ENCODE peak calls at places on chromosomes 1 and 21, in four cellular contexts. A is HEK293T, C is K562, I is HepG2. K is an unnamed sample.

GRCh38 chr21:17495680-17496079 is 17.2 kb upstream of the CXADR start:
- DNase-seq in C (no peak), A (no peak), I (peak; percentile 71), K (no peak)

GRCh38 chr1:8517579-8518489 is 199.9 kb downstream of the SLC45A1 start:
- DNase-seq in A (no peak), I (no peak), C (peak; percentile 28), K (no peak)

GRCh38 chr1:231383159-231383855 is 38.8 kb downstream of the EGLN1 start:
- DNase-seq in A (no peak), I (no peak), C (no peak), K (no peak)

GRCh38 chr1:214337536-214337935 is 56.6 kb downstream of the SMYD2 start:
- DNase-seq in A (no peak), I (no peak), C (no peak), K (no peak)

GRCh38 chr21:38990424-38990794 is 184.7 kb downstream of the ETS2 start:
- DNase-seq in C (no peak), A (no peak), I (peak; percentile 61), K (no peak)

GRCh38 chr1:165898837-165899236 is 71.4 kb downstream of the UCK2 start:
- DNase-seq in A (no peak), I (no peak), C (no peak), K (no peak)

GRCh38 chr1:174021611-174022079 is 512 bp downstream of the RC3H1 start:
- DNase-seq in A (peak; percentile 54), C (peak; percentile 56), I (peak; percentile 24), K (peak; percentile 68)

GRCh38 chr1:185646202-185646683 is 87.9 kb upstream of the HMCN1 start:
- DNase-seq in C (no peak), A (peak; percentile 46), I (peak; percentile 99), K (no peak)

GRCh38 chr1:18099026-18099425 is 8.6 kb upstream of the IGSF21 start:
- DNase-seq in A (no peak), C (no peak), I (no peak), K (no peak)

GRCh38 chr21:40276001-40276400 is 408.8 kb downstream of the PCP4 start:
- DNase-seq in I (no peak), A (no peak), C (no peak), K (no peak)

GRCh38 chr1:119080586-119080985 is 59.9 kb downstream of the WARS2 start:
- DNase-seq in A (no peak), I (no peak), C (no peak), K (peak; percentile 19)

GRCh38 chr1:239353536-239353935 is 32.8 kb upstream of the CHRM3 start:
- DNase-seq in I (no peak), C (no peak), A (no peak), K (no peak)

GRCh38 chr21:20329636-20330035 is 668.6 kb upstream of the NCAM2 start:
- DNase-seq in A (no peak), C (no peak), I (no peak), K (no peak)

GRCh38 chr21:15088483-15088882 is 23.7 kb upstream of the NRIP1 start:
- DNase-seq in A (no peak), C (no peak), I (no peak), K (no peak)

DNA sequence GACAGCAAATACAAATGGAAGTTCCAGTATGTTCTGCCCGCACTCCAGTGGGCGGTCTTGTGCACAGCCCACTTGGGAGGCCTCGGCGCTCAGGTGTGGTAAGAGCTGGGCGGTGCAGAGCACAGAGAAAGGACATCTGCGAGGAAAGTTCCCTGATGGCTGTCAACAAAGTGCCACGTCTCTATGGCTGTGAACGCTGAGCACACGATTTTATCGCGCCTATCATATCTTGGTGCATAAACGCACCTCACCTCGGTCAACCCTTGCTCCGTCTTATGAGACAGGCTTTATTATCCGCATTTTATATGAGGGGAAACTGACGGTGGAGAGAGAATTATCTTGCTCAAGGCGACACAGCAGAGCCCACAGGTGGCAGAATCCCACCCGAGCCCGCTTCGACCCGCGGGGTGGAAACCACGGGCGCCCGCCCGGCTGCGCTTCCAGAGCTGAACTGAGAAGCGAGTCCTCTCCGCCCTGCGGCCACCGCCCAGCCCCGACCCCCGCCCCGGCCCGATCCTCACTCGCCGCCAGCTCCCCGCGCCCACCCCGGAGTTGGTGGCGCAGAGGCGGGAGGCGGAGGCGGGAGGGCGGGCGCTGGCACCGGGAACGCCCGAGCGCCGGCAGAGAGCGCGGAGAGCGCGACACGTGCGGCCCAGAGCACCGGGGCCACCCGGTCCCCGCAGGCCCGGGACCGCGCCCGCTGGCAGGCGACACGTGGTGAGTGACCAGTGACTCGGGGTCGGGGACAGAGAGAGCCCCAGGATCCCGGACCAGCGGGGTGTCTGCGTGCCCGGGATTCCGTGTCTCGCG is at the start of gene IL12RB2:
- DNase-seq in A (peak; percentile 30), C (no peak), I (no peak), K (peak; percentile 36)
- TF ChIP-seq ELF4 in A (no peak), C (no peak), I (no peak), K (no peak)

DNA sequence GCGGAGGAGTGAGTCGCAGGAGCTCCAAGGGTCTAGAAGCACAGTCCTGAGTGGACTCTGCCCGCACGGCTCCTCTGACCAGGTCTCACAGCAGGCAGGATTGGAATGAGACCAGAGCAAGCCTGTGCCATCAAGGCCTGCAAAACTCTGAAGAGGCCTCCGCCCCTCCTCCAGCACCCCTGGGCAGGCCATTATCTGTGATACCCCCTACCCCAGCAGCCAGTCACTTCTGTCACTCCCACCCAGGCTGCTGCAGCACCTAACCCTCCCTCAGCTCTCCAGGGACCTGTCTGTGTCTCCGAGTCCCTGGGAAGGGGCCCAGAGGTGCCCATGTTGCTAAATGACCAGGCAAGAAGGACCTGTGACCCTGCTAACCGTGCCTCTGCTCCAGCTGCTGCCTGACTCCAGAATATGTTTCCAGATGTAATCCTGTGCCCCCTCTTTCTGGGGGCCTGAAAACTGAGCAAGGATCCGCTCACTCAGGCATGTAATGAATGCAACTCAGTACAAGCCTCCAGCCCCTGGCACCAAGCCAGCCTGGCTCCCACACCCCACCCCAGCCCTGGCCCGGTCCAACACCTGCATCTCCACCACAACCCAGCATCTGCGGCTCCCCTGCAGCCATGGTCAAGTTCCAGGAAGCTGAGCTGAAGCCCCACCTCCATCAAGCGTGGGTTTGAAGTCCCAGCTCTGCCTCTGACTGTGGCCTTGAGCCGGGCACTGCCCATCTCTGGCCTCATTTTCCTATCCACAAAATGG is 22.1 kb upstream of the COL16A1 start:
- DNase-seq in I (no peak), A (no peak), C (no peak), K (no peak)
- TF ChIP-seq ELF4 in I (no peak), A (no peak), C (no peak), K (no peak)

DNA sequence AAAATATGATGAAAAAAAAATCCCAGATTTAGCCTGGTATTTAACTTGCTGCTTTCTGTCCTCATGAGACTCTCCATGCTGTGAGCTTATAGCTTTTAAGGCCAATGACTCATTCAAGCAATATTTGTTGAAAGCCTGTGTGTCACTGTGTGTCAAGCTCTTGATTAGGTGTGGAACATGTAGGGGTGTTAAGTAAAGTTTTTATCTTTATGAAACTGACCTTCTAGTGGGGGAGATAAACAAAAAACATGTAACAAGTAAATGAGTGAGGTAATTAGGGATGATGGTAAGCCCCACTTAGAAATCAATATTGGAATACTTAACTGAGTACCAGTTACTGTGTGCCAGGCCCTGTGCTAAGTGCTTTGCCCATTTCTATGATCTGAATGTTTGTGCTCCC is 44.8 kb upstream of the CCDC190 start:
- DNase-seq in C (no peak), A (no peak), I (peak; percentile 7), K (no peak)
- TF ChIP-seq ELF4 in C (no peak), A (no peak), I (no peak), K (no peak)

DNA sequence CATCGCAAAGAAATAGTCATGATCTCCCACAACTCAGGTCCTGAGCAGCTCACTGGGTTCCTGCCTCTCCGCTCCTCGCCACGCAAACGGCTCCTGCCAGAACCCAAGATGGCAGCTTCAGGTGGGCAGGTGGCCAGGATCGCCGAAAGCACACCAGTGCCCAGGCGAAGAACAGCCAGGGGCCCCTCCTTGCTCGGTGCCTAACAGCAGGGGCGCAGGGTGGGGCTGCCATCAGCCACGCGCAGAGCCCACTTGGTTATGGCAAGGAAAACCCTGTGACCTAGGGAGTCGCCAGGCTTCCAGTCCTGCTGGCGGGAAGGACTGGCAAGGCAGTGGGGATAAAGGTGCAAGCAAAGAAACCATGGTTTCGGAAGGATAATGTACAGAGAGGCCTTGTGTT is 47.5 kb downstream of the ARID4B start:
- DNase-seq in I (no peak), C (no peak), A (no peak), K (no peak)
- TF ChIP-seq ELF4 in I (no peak), C (no peak), A (no peak), K (no peak)

GRCh38 chr1:110087812-110088738 is 17.6 kb upstream of the ALX3 start:
- DNase-seq in C (peak; percentile 87), I (peak; percentile 54), A (peak; percentile 84), K (peak; percentile 60)

GRCh38 chr1:110091791-110092190 is 20.5 kb upstream of the UBL4B start:
- DNase-seq in C (no peak), I (no peak), A (no peak), K (no peak)

GRCh38 chr1:110086959-110087358 is 16.5 kb upstream of the ALX3 start:
- DNase-seq in A (no peak), I (no peak), C (no peak), K (no peak)

GRCh38 chr1:110089561-110090275 is 19.2 kb upstream of the ALX3 start:
- DNase-seq in A (no peak), C (peak; percentile 42), I (no peak), K (no peak)

GRCh38 chr1:110088739-110089316 is 18.4 kb upstream of the ALX3 start:
- DNase-seq in I (no peak), C (no peak), A (no peak), K (no peak)
- TF ChIP-seq ELF4 in I (no peak), C (no peak), A (no peak), K (no peak)

DNA sequence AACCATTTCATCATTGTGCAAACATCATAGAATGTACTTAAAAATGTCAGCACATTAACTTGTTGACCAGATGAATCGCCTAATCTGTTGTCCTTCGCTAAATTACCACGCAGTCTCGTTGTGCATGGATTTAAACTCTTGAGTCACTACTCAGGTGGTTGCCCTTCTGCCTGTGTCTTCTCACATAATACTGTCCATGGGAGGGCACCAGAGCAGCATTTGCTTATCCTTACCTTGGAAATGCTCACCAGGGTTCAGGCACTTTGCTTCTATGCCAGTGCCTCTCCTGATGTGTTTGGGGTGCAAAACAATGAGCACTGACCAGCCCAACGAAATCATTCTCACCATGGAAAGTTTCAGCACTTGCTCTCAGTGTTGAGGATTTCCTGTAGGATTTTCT is 559.9 kb downstream of the RWDD3 start:
- DNase-seq in I (peak; percentile 5), C (no peak), A (peak; percentile 9), K (peak; percentile 45)
- TF ChIP-seq ELF4 in I (no peak), C (no peak), A (no peak), K (no peak)

GRCh38 chr1:52551476-52552235 is 1.2 kb downstream of the TUT4 start:
- DNase-seq in I (peak; percentile 31), C (no peak), A (no peak), K (no peak)

GRCh38 chr1:52552505-52553371 is at the start of gene TUT4:
- DNase-seq in A (peak; percentile 76), I (peak; percentile 79), C (peak; percentile 79), K (peak; percentile 89)

GRCh38 chr1:52550447-52550846 is 2.4 kb downstream of the TUT4 start:
- DNase-seq in I (peak; percentile 83), A (no peak), C (no peak), K (no peak)

GRCh38 chr1:52553372-52554266 is 727 bp upstream of the TUT4 start:
- DNase-seq in I (peak; percentile 74), A (peak; percentile 81), C (peak; percentile 94), K (peak; percentile 85)

GRCh38 chr1:52552236-52552504 is 722 bp downstream of the TUT4 start:
- DNase-seq in I (peak; percentile 60), C (peak; percentile 35), A (peak; percentile 33), K (peak; percentile 28)
- TF ChIP-seq ELF4 in I (no peak), C (no peak), A (no peak), K (no peak)